ENCODE peak calls at places on chromosome 9, in four cellular contexts. E, J, Y and V are unnamed samples.

GRCh38 chr9:73869261-73869660 is 627.9 kb upstream of the RORB start:
- DNase-seq in J (no peak), E (peak; percentile 6), Y (peak; percentile 1), V (peak; percentile 12)

GRCh38 chr9:135711411-135711810 is 9.4 kb downstream of the KCNT1 start:
- DNase-seq in E (no peak), Y (no peak), J (no peak), V (no peak)

GRCh38 chr9:134955801-134956200 is 38.1 kb upstream of the FCN1 start:
- DNase-seq in E (no peak), Y (no peak), J (no peak), V (no peak)

GRCh38 chr9:70435948-70436347 is 21.5 kb upstream of the KLF9 start:
- DNase-seq in Y (no peak), J (no peak), E (no peak), V (no peak)

GRCh38 chr9:79432485-79432884 is 139.3 kb upstream of the TLE4 start:
- DNase-seq in E (no peak), J (peak; percentile 64), Y (no peak), V (no peak)

GRCh38 chr9:33159058-33159759 is 7.9 kb downstream of the B4GALT1 start:
- DNase-seq in E (no peak), J (no peak), Y (no peak), V (no peak)

GRCh38 chr9:15249042-15249818 is 57.8 kb downstream of the TTC39B start:
- DNase-seq in J (no peak), E (no peak), Y (no peak), V (no peak)

GRCh38 chr9:128143409-128144238 is 5.6 kb upstream of the LCN2 start:
- DNase-seq in J (no peak), Y (no peak), E (no peak), V (peak; percentile 47)

GRCh38 chr9:112065781-112066606 is 109.1 kb downstream of the SUSD1 start:
- DNase-seq in Y (no peak), J (peak; percentile 31), E (no peak), V (no peak)

GRCh38 chr9:113805753-113806152 is 70.4 kb upstream of the ZNF618 start:
- DNase-seq in Y (no peak), J (no peak), E (no peak), V (no peak)

GRCh38 chr9:135582966-135583685 is 21.6 kb downstream of the PAEP start:
- DNase-seq in E (no peak), J (no peak), Y (no peak), V (no peak)

GRCh38 chr9:25226901-25227686 is 451.1 kb downstream of the TUSC1 start:
- DNase-seq in E (no peak), Y (no peak), J (no peak), V (no peak)

GRCh38 chr9:133802256-133802655 is 64.1 kb upstream of the SARDH start:
- DNase-seq in J (no peak), E (no peak), Y (no peak), V (no peak)

GRCh38 chr9:86287013-86287412 is 4.7 kb upstream of the ISCA1 start:
- DNase-seq in Y (no peak), E (no peak), J (peak; percentile 50), V (peak; percentile 20)

GRCh38 chr9:91179237-91180138 is 182.2 kb downstream of the AUH start:
- DNase-seq in Y (no peak), J (no peak), E (no peak), V (no peak)

GRCh38 chr9:95504053-95504963 is 12.5 kb downstream of the PTCH1 start:
- DNase-seq in Y (no peak), E (no peak), J (no peak), V (peak; percentile 57)

GRCh38 chr9:110996436-110997224 is 41.6 kb downstream of the LPAR1 start:
- DNase-seq in Y (no peak), J (no peak), E (no peak), V (no peak)